ENCODE peak calls at places on chromosomes 13 and 19, in seven cellular contexts. X is CD4-positive, CD25-positive, alpha-beta regulatory T cell; C is AG04449; N is cardiac fibroblast; G is NCI-H1092; T is GM23248; R is CD8-positive, alpha-beta T cell. M is an unnamed sample.

GRCh38 chr19:17346109-17346671 is 8.8 kb downstream of the GTPBP3 start:
- DNase-seq in T (peak), G (peak), C (no peak), R (peak), X (peak), N (peak), M (peak)

GRCh38 chr13:112672651-112673284 is 17.1 kb upstream of the ATP11A start:
- DNase-seq in C (no peak), R (no peak), T (no peak), X (no peak), N (no peak), G (no peak), M (no peak)

GRCh38 chr19:39506944-39507714 is 7.8 kb upstream of the SELENOV start:
- DNase-seq in X (no peak), G (no peak), R (peak), C (no peak), N (peak), T (peak), M (peak)

GRCh38 chr19:14333101-14333871 is 48.0 kb upstream of the ADGRE5 start:
- DNase-seq in T (peak), N (peak), C (no peak), R (peak), G (no peak), X (no peak), M (peak)

GRCh38 chr13:75689686-75690085 is 53.6 kb downstream of the LMO7 start:
- DNase-seq in C (no peak), G (no peak), T (no peak), R (no peak), N (no peak), X (no peak), M (no peak)

GRCh38 chr13:39789451-39789850 is 134.0 kb downstream of the COG6 start:
- DNase-seq in C (no peak), T (no peak), X (no peak), G (no peak), N (no peak), R (no peak), M (no peak)

GRCh38 chr19:18774782-18775444 is 16.2 kb downstream of the COMP start:
- DNase-seq in R (no peak), G (no peak), X (no peak), C (no peak), T (no peak), N (no peak), M (no peak)

GRCh38 chr13:31012285-31013024 is 80.0 kb downstream of the TEX26 start:
- DNase-seq in T (peak), G (no peak), X (no peak), N (peak), C (no peak), R (no peak), M (no peak)

GRCh38 chr19:10517760-10518443 is 655 bp upstream of the S1PR5 start:
- DNase-seq in R (no peak), N (peak), T (peak), G (no peak), X (no peak), C (no peak), M (no peak)

GRCh38 chr19:42028304-42029216 is 34.5 kb upstream of the ATP1A3 start:
- DNase-seq in G (no peak), C (no peak), T (no peak), N (no peak), R (no peak), X (no peak), M (no peak)

GRCh38 chr13:28527629-28528028 is 32.7 kb upstream of the FLT1 start:
- DNase-seq in R (no peak), X (no peak), C (no peak), T (no peak), N (no peak), G (no peak), M (no peak)

GRCh38 chr13:95858286-95859075 is 181.5 kb downstream of the DNAJC3 start:
- DNase-seq in X (no peak), N (peak), T (no peak), R (no peak), C (no peak), G (no peak), M (no peak)

GRCh38 chr13:50389726-50390125 is 374.5 kb downstream of the KCNRG start:
- DNase-seq in C (no peak), N (no peak), X (no peak), R (no peak), G (peak), T (no peak), M (no peak)

GRCh38 chr13:44174769-44175425 is 198.7 kb upstream of the SERP2 start:
- DNase-seq in X (no peak), C (no peak), T (peak), G (no peak), R (no peak), N (peak), M (no peak)

GRCh38 chr13:99228737-99229691 is 28.4 kb downstream of the UBAC2 start:
- DNase-seq in G (no peak), N (peak), C (peak), R (no peak), X (no peak), T (peak), M (no peak)

GRCh38 chr19:2300533-2300932 is 7.4 kb downstream of the LINGO3 start:
- DNase-seq in T (no peak), R (no peak), C (no peak), G (no peak), N (no peak), X (no peak), M (no peak)